ENCODE peak calls at places on chromosome 12, in six cellular contexts. T is IMR-90, C is HCT116, I is adrenal gland, J is fibroblast of lung, U is DND-41. O is an unnamed sample.

GRCh38 chr12:65822732-65823480 is 1.4 kb upstream of the HMGA2 start:
- DNase-seq in T (peak; percentile 79), C (peak; percentile 84), I (no peak), J (peak; percentile 76), U (no peak), O (peak; percentile 69)

GRCh38 chr12:106247731-106248176 is at the start of gene CKAP4:
- DNase-seq in T (peak; percentile 82), C (no peak), I (peak; percentile 79), J (peak; percentile 80), U (peak; percentile 49), O (peak; percentile 34)

GRCh38 chr12:55906056-55906455 is 21.6 kb downstream of the PYM1 start:
- DNase-seq in T (peak; percentile 76), C (no peak), I (peak; percentile 2), J (peak; percentile 58), U (no peak), O (peak; percentile 48)

GRCh38 chr12:66693901-66694513 is 15.1 kb upstream of the GRIP1 start:
- DNase-seq in T (peak; percentile 69), C (peak; percentile 52), I (no peak), J (peak; percentile 78), U (peak; percentile 23), O (peak; percentile 63)

GRCh38 chr12:30417697-30418231 is 277.9 kb downstream of the IPO8 start:
- DNase-seq in T (peak; percentile 74), C (peak; percentile 44), I (no peak), J (peak; percentile 85), U (no peak), O (peak; percentile 90)

GRCh38 chr12:71019282-71019831 is 98.8 kb upstream of the PTPRR start:
- DNase-seq in T (no peak), C (no peak), I (no peak), J (no peak), U (no peak), O (no peak)

GRCh38 chr12:53569174-53569557 is 57.0 kb downstream of the ATF7 start:
- DNase-seq in T (peak; percentile 80), C (no peak), I (no peak), J (peak; percentile 61), U (no peak), O (peak; percentile 40)

GRCh38 chr12:107131832-107132616 is 38.7 kb upstream of the CRY1 start:
- DNase-seq in T (peak; percentile 68), C (peak; percentile 44), I (peak; percentile 52), J (peak; percentile 70), U (no peak), O (peak; percentile 44)

GRCh38 chr12:62957233-62957953 is 22.4 kb upstream of the PPM1H start:
- DNase-seq in T (no peak), C (no peak), I (no peak), J (peak; percentile 37), U (no peak), O (peak; percentile 49)

GRCh38 chr12:67811437-67812361 is 163.2 kb downstream of the DYRK2 start:
- DNase-seq in T (peak; percentile 93), C (no peak), I (no peak), J (peak; percentile 66), U (no peak), O (peak; percentile 73)

GRCh38 chr12:2820432-2820831 is 8.0 kb downstream of the ITFG2 start:
- DNase-seq in T (no peak), C (no peak), I (no peak), J (no peak), U (no peak), O (no peak)

GRCh38 chr12:104591272-104591940 is 134.7 kb downstream of the CHST11 start:
- DNase-seq in T (no peak), C (no peak), I (no peak), J (no peak), U (no peak), O (no peak)

GRCh38 chr12:33180921-33181320 is 258.7 kb downstream of the SYT10 start:
- DNase-seq in T (no peak), C (no peak), I (no peak), J (no peak), U (no peak), O (no peak)

GRCh38 chr12:113329022-113329790 is 5.7 kb downstream of the SLC8B1 start:
- DNase-seq in T (no peak), C (no peak), I (no peak), J (no peak), U (no peak), O (no peak)

GRCh38 chr12:11969437-11970154 is 101.1 kb upstream of the BCL2L14 start:
- DNase-seq in T (no peak), C (no peak), I (no peak), J (no peak), U (no peak), O (no peak)

GRCh38 chr12:32002848-32003493 is 43.8 kb downstream of the RESF1 start:
- DNase-seq in T (no peak), C (no peak), I (no peak), J (no peak), U (no peak), O (no peak)

GRCh38 chr12:26744697-26745440 is 88.1 kb downstream of the ITPR2 start:
- DNase-seq in T (no peak), C (no peak), I (peak; percentile 66), J (no peak), U (no peak), O (peak; percentile 50)

GRCh38 chr12:92987846-92988621 is 58.9 kb upstream of the EEA1 start:
- DNase-seq in T (no peak), C (no peak), I (peak; percentile 81), J (no peak), U (peak; percentile 10), O (no peak)

GRCh38 chr12:2484141-2484776 is 310.5 kb upstream of the FKBP4 start:
- DNase-seq in T (no peak), C (no peak), I (no peak), J (no peak), U (no peak), O (no peak)

GRCh38 chr12:53659011-53659551 is 16.8 kb downstream of the ATP5MC2 start:
- DNase-seq in T (peak; percentile 88), C (peak; percentile 45), I (no peak), J (peak; percentile 93), U (no peak), O (peak; percentile 70)

GRCh38 chr12:6084261-6084968 is 40.1 kb downstream of the VWF start:
- DNase-seq in T (peak; percentile 56), C (peak; percentile 60), I (peak; percentile 78), J (peak; percentile 56), U (no peak), O (peak; percentile 41)

GRCh38 chr12:51335931-51336330 is 10.5 kb downstream of the CELA1 start:
- DNase-seq in T (no peak), C (no peak), I (no peak), J (no peak), U (no peak), O (no peak)

GRCh38 chr12:39365364-39366001 is 77.4 kb downstream of the KIF21A start:
- DNase-seq in T (no peak), C (no peak), I (no peak), J (peak; percentile 5), U (no peak), O (no peak)
- TF ChIP-seq CTCF in T (no peak), C (peak; percentile 15), I (no peak), J (no peak), U (no peak), O (no peak)

GRCh38 chr12:23502259-23502658 is 447.2 kb downstream of the SOX5 start:
- DNase-seq in T (no peak), C (no peak), I (no peak), J (no peak), U (no peak), O (no peak)
- H3K27ac ChIP-seq in T (no peak overlapping the region), C (no peak overlapping the region), I (no peak overlapping the region), J (no peak overlapping the region), U (no peak overlapping the region), O (no peak overlapping the region)

GRCh38 chr12:76688001-76688400 is 75.9 kb upstream of the ZDHHC17 start:
- DNase-seq in T (peak; percentile 51), C (no peak), I (no peak), J (peak; percentile 56), U (no peak), O (no peak)
- H3K4me3 ChIP-seq in T (no peak overlapping the region), C (no peak overlapping the region), I (no peak overlapping the region), J (no peak overlapping the region), U (no peak overlapping the region), O (no peak overlapping the region)

GRCh38 chr12:49097381-49097780 is 2.8 kb upstream of the DHH start:
- DNase-seq in T (no peak), C (no peak), I (no peak), J (no peak), U (no peak), O (no peak)

GRCh38 chr12:49098035-49098451 is 3.4 kb upstream of the DHH start:
- DNase-seq in T (peak; percentile 30), C (no peak), I (peak; percentile 75), J (peak; percentile 41), U (peak; percentile 72), O (no peak)

GRCh38 chr12:49098703-49099102 is 4.1 kb upstream of the DHH start:
- DNase-seq in T (no peak), C (no peak), I (no peak), J (no peak), U (no peak), O (no peak)

GRCh38 chr12:49104822-49105221 is 5.8 kb downstream of the LMBR1L start:
- DNase-seq in T (no peak), C (no peak), I (no peak), J (no peak), U (no peak), O (no peak)

GRCh38 chr12:49100380-49100779 is 5.8 kb upstream of the DHH start:
- DNase-seq in T (no peak), C (no peak), I (no peak), J (no peak), U (no peak), O (no peak)
- TF ChIP-seq CTCF in T (no peak), C (no peak), I (no peak), J (no peak), U (no peak), O (no peak)

GRCh38 chr12:19158909-19159308 is 29.4 kb downstream of the PLEKHA5 start:
- DNase-seq in T (peak; percentile 65), C (no peak), I (no peak), J (peak; percentile 86), U (no peak), O (no peak)

GRCh38 chr12:19153396-19153795 is 23.9 kb downstream of the PLEKHA5 start:
- DNase-seq in T (no peak), C (no peak), I (no peak), J (no peak), U (no peak), O (no peak)

GRCh38 chr12:19154696-19155095 is 25.2 kb downstream of the PLEKHA5 start:
- DNase-seq in T (no peak), C (no peak), I (no peak), J (peak; percentile 58), U (no peak), O (no peak)

GRCh38 chr12:19151298-19151697 is 21.8 kb downstream of the PLEKHA5 start:
- DNase-seq in T (no peak), C (no peak), I (no peak), J (no peak), U (no peak), O (no peak)

DNA sequence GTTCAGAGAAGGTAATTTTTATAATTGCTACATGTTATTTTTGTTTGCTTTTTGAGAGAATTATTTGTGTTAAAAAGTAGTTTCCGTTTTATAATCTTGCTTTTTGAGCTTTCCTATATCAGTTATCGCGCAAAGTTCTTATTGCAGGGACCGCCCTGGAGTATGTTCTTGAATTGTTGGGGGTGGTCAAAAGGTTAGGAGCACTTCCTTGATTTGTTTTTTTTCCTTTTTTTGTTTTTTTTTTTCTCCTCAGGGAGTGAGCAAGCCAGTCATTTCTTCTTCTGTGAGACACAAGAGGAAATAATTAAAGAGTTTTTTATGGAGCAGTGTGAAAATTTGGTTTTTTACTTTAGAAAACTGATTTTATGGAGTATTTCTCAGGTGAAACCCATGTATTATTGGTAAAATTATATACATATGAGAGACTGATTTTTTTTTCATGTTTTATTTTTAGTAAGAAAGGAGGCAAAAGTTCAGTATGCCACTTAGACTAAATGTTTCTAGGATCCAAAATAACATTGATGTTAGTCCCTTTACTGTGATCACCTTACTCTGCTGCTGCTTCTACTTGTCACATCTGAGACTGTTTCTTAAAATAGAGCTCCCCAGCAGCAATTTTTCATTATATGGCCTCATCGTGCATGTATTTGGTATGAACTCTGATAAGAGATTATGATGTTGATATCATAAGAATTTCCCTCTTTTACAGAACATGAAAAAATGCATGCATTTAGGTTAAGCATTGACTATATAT is 26.6 kb downstream of the PLEKHA5 start:
- DNase-seq in T (no peak), C (no peak), I (no peak), J (no peak), U (no peak), O (no peak)
- H3K27ac ChIP-seq in T (no peak overlapping the region), C (no peak overlapping the region), I (no peak overlapping the region), J (no peak overlapping the region), U (no peak overlapping the region), O (peak overlapping the region; percentile 13)